ENCODE peak calls at places on chromosome 7, in nine cellular contexts. One of them, this sample, is unnamed.

GRCh38 chr7:105006367-105007139 is 7.5 kb upstream of the KMT2E start:
- DNase-seq in T-helper 9 cell: no peak
- DNase-seq in EL: no peak
- DNase-seq in endothelial cell: no peak
- DNase-seq in NCI-H1092: no peak
- DNase-seq in GM12891: no peak
- DNase-seq in RWPE1: no peak
- DNase-seq in non-pigmented ciliary epithelial cell: no peak
- DNase-seq in activated naive CD4-positive, alpha-beta T cell treated with Interleukin-2 at 50 U/mL for 16 hours: no peak
- DNase-seq in this sample: no peak

GRCh38 chr7:46508541-46508940 is 587.5 kb upstream of the IGFBP3 start:
- DNase-seq in T-helper 9 cell: no peak
- DNase-seq in EL: no peak
- DNase-seq in endothelial cell: no peak
- DNase-seq in NCI-H1092: no peak
- DNase-seq in GM12891: no peak
- DNase-seq in RWPE1: no peak
- DNase-seq in non-pigmented ciliary epithelial cell: no peak
- DNase-seq in activated naive CD4-positive, alpha-beta T cell treated with Interleukin-2 at 50 U/mL for 16 hours: no peak
- DNase-seq in this sample: no peak

GRCh38 chr7:18961997-18962396 is 155.4 kb downstream of the TWIST1 start:
- DNase-seq in T-helper 9 cell: no peak
- DNase-seq in EL: peak
- DNase-seq in endothelial cell: no peak
- DNase-seq in NCI-H1092: no peak
- DNase-seq in GM12891: no peak
- DNase-seq in RWPE1: no peak
- DNase-seq in non-pigmented ciliary epithelial cell: no peak
- DNase-seq in activated naive CD4-positive, alpha-beta T cell treated with Interleukin-2 at 50 U/mL for 16 hours: no peak
- DNase-seq in this sample: no peak

GRCh38 chr7:36348256-36348655 is 41.4 kb upstream of the ANLN start:
- DNase-seq in T-helper 9 cell: no peak
- DNase-seq in EL: peak
- DNase-seq in endothelial cell: no peak
- DNase-seq in NCI-H1092: no peak
- DNase-seq in GM12891: no peak
- DNase-seq in RWPE1: no peak
- DNase-seq in non-pigmented ciliary epithelial cell: no peak
- DNase-seq in activated naive CD4-positive, alpha-beta T cell treated with Interleukin-2 at 50 U/mL for 16 hours: no peak
- DNase-seq in this sample: no peak

GRCh38 chr7:28062197-28062988 is 118.2 kb downstream of the JAZF1 start:
- DNase-seq in T-helper 9 cell: peak
- DNase-seq in EL: peak
- DNase-seq in endothelial cell: peak
- DNase-seq in NCI-H1092: peak
- DNase-seq in GM12891: peak
- DNase-seq in RWPE1: peak
- DNase-seq in non-pigmented ciliary epithelial cell: no peak
- DNase-seq in activated naive CD4-positive, alpha-beta T cell treated with Interleukin-2 at 50 U/mL for 16 hours: peak
- DNase-seq in this sample: peak

GRCh38 chr7:44235582-44236332 is 35.0 kb downstream of the YKT6 start:
- DNase-seq in T-helper 9 cell: no peak
- DNase-seq in EL: peak
- DNase-seq in endothelial cell: no peak
- DNase-seq in NCI-H1092: no peak
- DNase-seq in GM12891: no peak
- DNase-seq in RWPE1: peak
- DNase-seq in non-pigmented ciliary epithelial cell: no peak
- DNase-seq in activated naive CD4-positive, alpha-beta T cell treated with Interleukin-2 at 50 U/mL for 16 hours: no peak
- DNase-seq in this sample: no peak

GRCh38 chr7:108246227-108246837 is 116.2 kb upstream of the LAMB4 start:
- DNase-seq in T-helper 9 cell: no peak
- DNase-seq in EL: peak
- DNase-seq in endothelial cell: no peak
- DNase-seq in NCI-H1092: no peak
- DNase-seq in GM12891: no peak
- DNase-seq in RWPE1: peak
- DNase-seq in non-pigmented ciliary epithelial cell: peak
- DNase-seq in activated naive CD4-positive, alpha-beta T cell treated with Interleukin-2 at 50 U/mL for 16 hours: no peak
- DNase-seq in this sample: no peak

GRCh38 chr7:102404005-102404861 is 8.1 kb downstream of the PRKRIP1 start:
- DNase-seq in T-helper 9 cell: peak
- DNase-seq in EL: peak
- DNase-seq in endothelial cell: peak
- DNase-seq in NCI-H1092: peak
- DNase-seq in GM12891: no peak
- DNase-seq in RWPE1: peak
- DNase-seq in non-pigmented ciliary epithelial cell: no peak
- DNase-seq in activated naive CD4-positive, alpha-beta T cell treated with Interleukin-2 at 50 U/mL for 16 hours: peak
- DNase-seq in this sample: peak

GRCh38 chr7:25858562-25859411 is 293.2 kb upstream of the NFE2L3 start:
- DNase-seq in T-helper 9 cell: no peak
- DNase-seq in EL: no peak
- DNase-seq in endothelial cell: peak
- DNase-seq in NCI-H1092: peak
- DNase-seq in GM12891: no peak
- DNase-seq in RWPE1: no peak
- DNase-seq in non-pigmented ciliary epithelial cell: no peak
- DNase-seq in activated naive CD4-positive, alpha-beta T cell treated with Interleukin-2 at 50 U/mL for 16 hours: no peak
- DNase-seq in this sample: no peak

GRCh38 chr7:114133717-114134116 is 214.9 kb upstream of the PPP1R3A start:
- DNase-seq in T-helper 9 cell: no peak
- DNase-seq in EL: no peak
- DNase-seq in endothelial cell: no peak
- DNase-seq in NCI-H1092: no peak
- DNase-seq in GM12891: no peak
- DNase-seq in RWPE1: no peak
- DNase-seq in non-pigmented ciliary epithelial cell: no peak
- DNase-seq in activated naive CD4-positive, alpha-beta T cell treated with Interleukin-2 at 50 U/mL for 16 hours: no peak
- DNase-seq in this sample: no peak

GRCh38 chr7:151626422-151627115 is 106.9 kb upstream of the RHEB start:
- DNase-seq in T-helper 9 cell: no peak
- DNase-seq in EL: peak
- DNase-seq in endothelial cell: peak
- DNase-seq in NCI-H1092: peak
- DNase-seq in GM12891: no peak
- DNase-seq in RWPE1: no peak
- DNase-seq in non-pigmented ciliary epithelial cell: no peak
- DNase-seq in activated naive CD4-positive, alpha-beta T cell treated with Interleukin-2 at 50 U/mL for 16 hours: peak
- DNase-seq in this sample: no peak

GRCh38 chr7:156380261-156380660 is 260.3 kb upstream of the RNF32 start:
- DNase-seq in T-helper 9 cell: no peak
- DNase-seq in EL: no peak
- DNase-seq in endothelial cell: no peak
- DNase-seq in NCI-H1092: no peak
- DNase-seq in GM12891: no peak
- DNase-seq in RWPE1: no peak
- DNase-seq in non-pigmented ciliary epithelial cell: no peak
- DNase-seq in activated naive CD4-positive, alpha-beta T cell treated with Interleukin-2 at 50 U/mL for 16 hours: no peak
- DNase-seq in this sample: no peak

GRCh38 chr7:30755384-30756154 is 3.6 kb downstream of the INMT start:
- DNase-seq in T-helper 9 cell: no peak
- DNase-seq in EL: no peak
- DNase-seq in endothelial cell: no peak
- DNase-seq in NCI-H1092: peak
- DNase-seq in GM12891: no peak
- DNase-seq in RWPE1: no peak
- DNase-seq in non-pigmented ciliary epithelial cell: no peak
- DNase-seq in activated naive CD4-positive, alpha-beta T cell treated with Interleukin-2 at 50 U/mL for 16 hours: no peak
- DNase-seq in this sample: no peak

GRCh38 chr7:37495574-37496184 is 47.0 kb upstream of the ELMO1 start:
- DNase-seq in T-helper 9 cell: no peak
- DNase-seq in EL: peak
- DNase-seq in endothelial cell: no peak
- DNase-seq in NCI-H1092: no peak
- DNase-seq in GM12891: no peak
- DNase-seq in RWPE1: peak
- DNase-seq in non-pigmented ciliary epithelial cell: no peak
- DNase-seq in activated naive CD4-positive, alpha-beta T cell treated with Interleukin-2 at 50 U/mL for 16 hours: no peak
- DNase-seq in this sample: peak

GRCh38 chr7:87984088-87984487 is 50.0 kb downstream of the ADAM22 start:
- DNase-seq in T-helper 9 cell: no peak
- DNase-seq in EL: no peak
- DNase-seq in endothelial cell: no peak
- DNase-seq in NCI-H1092: no peak
- DNase-seq in GM12891: no peak
- DNase-seq in RWPE1: no peak
- DNase-seq in non-pigmented ciliary epithelial cell: no peak
- DNase-seq in activated naive CD4-positive, alpha-beta T cell treated with Interleukin-2 at 50 U/mL for 16 hours: no peak
- DNase-seq in this sample: no peak

GRCh38 chr7:127736511-127736910 is 84.5 kb downstream of the SND1 start:
- DNase-seq in T-helper 9 cell: no peak
- DNase-seq in EL: no peak
- DNase-seq in endothelial cell: no peak
- DNase-seq in NCI-H1092: no peak
- DNase-seq in GM12891: no peak
- DNase-seq in RWPE1: no peak
- DNase-seq in non-pigmented ciliary epithelial cell: no peak
- DNase-seq in activated naive CD4-positive, alpha-beta T cell treated with Interleukin-2 at 50 U/mL for 16 hours: no peak
- DNase-seq in this sample: no peak

GRCh38 chr7:46772740-46773139 is 809.2 kb downstream of the TNS3 start:
- DNase-seq in T-helper 9 cell: no peak
- DNase-seq in EL: no peak
- DNase-seq in endothelial cell: no peak
- DNase-seq in NCI-H1092: no peak
- DNase-seq in GM12891: no peak
- DNase-seq in RWPE1: no peak
- DNase-seq in non-pigmented ciliary epithelial cell: no peak
- DNase-seq in activated naive CD4-positive, alpha-beta T cell treated with Interleukin-2 at 50 U/mL for 16 hours: no peak
- DNase-seq in this sample: no peak

GRCh38 chr7:123748171-123748733 is 551 bp downstream of the WASL start:
- DNase-seq in T-helper 9 cell: peak
- DNase-seq in EL: peak
- DNase-seq in endothelial cell: peak
- DNase-seq in NCI-H1092: peak
- DNase-seq in GM12891: peak
- DNase-seq in RWPE1: peak
- DNase-seq in non-pigmented ciliary epithelial cell: no peak
- DNase-seq in activated naive CD4-positive, alpha-beta T cell treated with Interleukin-2 at 50 U/mL for 16 hours: peak
- DNase-seq in this sample: peak

GRCh38 chr7:145156834-145157233 is 321.0 kb upstream of the TPK1 start:
- DNase-seq in T-helper 9 cell: no peak
- DNase-seq in EL: no peak
- DNase-seq in endothelial cell: no peak
- DNase-seq in NCI-H1092: peak
- DNase-seq in GM12891: no peak
- DNase-seq in RWPE1: no peak
- DNase-seq in non-pigmented ciliary epithelial cell: no peak
- DNase-seq in activated naive CD4-positive, alpha-beta T cell treated with Interleukin-2 at 50 U/mL for 16 hours: no peak
- DNase-seq in this sample: no peak

GRCh38 chr7:98368721-98369120 is 32.2 kb downstream of the BAIAP2L1 start:
- DNase-seq in T-helper 9 cell: no peak
- DNase-seq in EL: no peak
- DNase-seq in endothelial cell: no peak
- DNase-seq in NCI-H1092: no peak
- DNase-seq in GM12891: no peak
- DNase-seq in RWPE1: no peak
- DNase-seq in non-pigmented ciliary epithelial cell: no peak
- DNase-seq in activated naive CD4-positive, alpha-beta T cell treated with Interleukin-2 at 50 U/mL for 16 hours: no peak
- DNase-seq in this sample: no peak

GRCh38 chr7:100823534-100823933 is 3.8 kb downstream of the EPHB4 start:
- DNase-seq in T-helper 9 cell: no peak
- DNase-seq in EL: no peak
- DNase-seq in endothelial cell: no peak
- DNase-seq in NCI-H1092: no peak
- DNase-seq in GM12891: no peak
- DNase-seq in RWPE1: no peak
- DNase-seq in non-pigmented ciliary epithelial cell: no peak
- DNase-seq in activated naive CD4-positive, alpha-beta T cell treated with Interleukin-2 at 50 U/mL for 16 hours: no peak
- DNase-seq in this sample: no peak

GRCh38 chr7:93973134-93973533 is 31.0 kb downstream of the BET1 start:
- DNase-seq in T-helper 9 cell: no peak
- DNase-seq in EL: peak
- DNase-seq in endothelial cell: no peak
- DNase-seq in NCI-H1092: no peak
- DNase-seq in GM12891: no peak
- DNase-seq in RWPE1: no peak
- DNase-seq in non-pigmented ciliary epithelial cell: no peak
- DNase-seq in activated naive CD4-positive, alpha-beta T cell treated with Interleukin-2 at 50 U/mL for 16 hours: no peak
- DNase-seq in this sample: no peak

GRCh38 chr7:35869810-35870209 is 69.0 kb downstream of the SEPTIN7 start:
- DNase-seq in T-helper 9 cell: no peak
- DNase-seq in EL: peak
- DNase-seq in endothelial cell: no peak
- DNase-seq in NCI-H1092: no peak
- DNase-seq in GM12891: no peak
- DNase-seq in RWPE1: no peak
- DNase-seq in non-pigmented ciliary epithelial cell: no peak
- DNase-seq in activated naive CD4-positive, alpha-beta T cell treated with Interleukin-2 at 50 U/mL for 16 hours: no peak
- DNase-seq in this sample: no peak

GRCh38 chr7:158353606-158354570 is 233.7 kb downstream of the PTPRN2 start:
- DNase-seq in T-helper 9 cell: no peak
- DNase-seq in EL: no peak
- DNase-seq in endothelial cell: no peak
- DNase-seq in NCI-H1092: peak
- DNase-seq in GM12891: no peak
- DNase-seq in RWPE1: peak
- DNase-seq in non-pigmented ciliary epithelial cell: no peak
- DNase-seq in activated naive CD4-positive, alpha-beta T cell treated with Interleukin-2 at 50 U/mL for 16 hours: no peak
- DNase-seq in this sample: no peak

GRCh38 chr7:134750083-134751062 is 29.1 kb upstream of the CALD1 start:
- DNase-seq in T-helper 9 cell: peak
- DNase-seq in EL: peak
- DNase-seq in endothelial cell: peak
- DNase-seq in NCI-H1092: no peak
- DNase-seq in GM12891: peak
- DNase-seq in RWPE1: no peak
- DNase-seq in non-pigmented ciliary epithelial cell: no peak
- DNase-seq in activated naive CD4-positive, alpha-beta T cell treated with Interleukin-2 at 50 U/mL for 16 hours: peak
- DNase-seq in this sample: peak

GRCh38 chr7:20329389-20330175 is 1.1 kb upstream of the ITGB8 start:
- DNase-seq in T-helper 9 cell: no peak
- DNase-seq in EL: peak
- DNase-seq in endothelial cell: peak
- DNase-seq in NCI-H1092: peak
- DNase-seq in GM12891: peak
- DNase-seq in RWPE1: peak
- DNase-seq in non-pigmented ciliary epithelial cell: no peak
- DNase-seq in activated naive CD4-positive, alpha-beta T cell treated with Interleukin-2 at 50 U/mL for 16 hours: no peak
- DNase-seq in this sample: peak

GRCh38 chr7:944744-945143 is 9.7 kb downstream of the ADAP1 start:
- DNase-seq in T-helper 9 cell: no peak
- DNase-seq in EL: no peak
- DNase-seq in endothelial cell: no peak
- DNase-seq in NCI-H1092: no peak
- DNase-seq in GM12891: no peak
- DNase-seq in RWPE1: no peak
- DNase-seq in non-pigmented ciliary epithelial cell: no peak
- DNase-seq in activated naive CD4-positive, alpha-beta T cell treated with Interleukin-2 at 50 U/mL for 16 hours: no peak
- DNase-seq in this sample: no peak

GRCh38 chr7:378551-379455 is 88.8 kb downstream of the FOXL3 start:
- DNase-seq in T-helper 9 cell: no peak
- DNase-seq in EL: no peak
- DNase-seq in endothelial cell: no peak
- DNase-seq in NCI-H1092: no peak
- DNase-seq in GM12891: no peak
- DNase-seq in RWPE1: no peak
- DNase-seq in non-pigmented ciliary epithelial cell: no peak
- DNase-seq in activated naive CD4-positive, alpha-beta T cell treated with Interleukin-2 at 50 U/mL for 16 hours: peak
- DNase-seq in this sample: no peak

GRCh38 chr7:112886171-112886570 is 96.0 kb upstream of the TMEM168 start:
- DNase-seq in T-helper 9 cell: no peak
- DNase-seq in EL: no peak
- DNase-seq in endothelial cell: no peak
- DNase-seq in NCI-H1092: no peak
- DNase-seq in GM12891: no peak
- DNase-seq in RWPE1: no peak
- DNase-seq in non-pigmented ciliary epithelial cell: no peak
- DNase-seq in activated naive CD4-positive, alpha-beta T cell treated with Interleukin-2 at 50 U/mL for 16 hours: no peak
- DNase-seq in this sample: no peak

GRCh38 chr7:139940866-139941265 is 111.8 kb downstream of the TBXAS1 start:
- DNase-seq in T-helper 9 cell: no peak
- DNase-seq in EL: no peak
- DNase-seq in endothelial cell: no peak
- DNase-seq in NCI-H1092: no peak
- DNase-seq in GM12891: no peak
- DNase-seq in RWPE1: no peak
- DNase-seq in non-pigmented ciliary epithelial cell: no peak
- DNase-seq in activated naive CD4-positive, alpha-beta T cell treated with Interleukin-2 at 50 U/mL for 16 hours: no peak
- DNase-seq in this sample: no peak

GRCh38 chr7:103113164-103113563 is 35.7 kb downstream of the NAPEPLD start:
- DNase-seq in T-helper 9 cell: no peak
- DNase-seq in EL: peak
- DNase-seq in endothelial cell: no peak
- DNase-seq in NCI-H1092: no peak
- DNase-seq in GM12891: no peak
- DNase-seq in RWPE1: peak
- DNase-seq in non-pigmented ciliary epithelial cell: peak
- DNase-seq in activated naive CD4-positive, alpha-beta T cell treated with Interleukin-2 at 50 U/mL for 16 hours: no peak
- DNase-seq in this sample: no peak

This sample was measured in GM10248.